ENCODE peak calls at places on chromosomes 16 and 17, in eight cellular contexts. L is mucosa of gallbladder; X is ureter; Q is NCI-H2171; I is fibroblast of lung; V is stimulated activated CD4-positive, alpha-beta T cell treated with anti-CD3 and anti-CD28 coated beads, TNF-alpha, amount 100 ng/mL, for 4 hours; Z is WTC11; R is CD4-positive, CD25-positive, alpha-beta regulatory T cell. E is an unnamed sample.

GRCh38 chr17:55398689-55399088 is 22.9 kb downstream of the MMD start:
- DNase-seq in L (no peak), X (no peak), Q (no peak), I (peak; percentile 50), V (no peak), Z (no peak), R (no peak), E (no peak)

GRCh38 chr16:84543931-84544776 is 39.7 kb upstream of the MEAK7 start:
- DNase-seq in L (no peak), X (no peak), Q (peak; percentile 61), I (peak; percentile 34), V (peak; percentile 51), Z (no peak), R (no peak), E (no peak)

GRCh38 chr16:66050991-66051390 is 315.5 kb upstream of the CDH5 start:
- DNase-seq in L (no peak), X (peak; percentile 31), Q (no peak), I (no peak), V (no peak), Z (no peak), R (no peak), E (no peak)

GRCh38 chr16:1464196-1464893 is 10.5 kb downstream of the CLCN7 start:
- DNase-seq in L (no peak), X (no peak), Q (no peak), I (no peak), V (no peak), Z (peak; percentile 6), R (no peak), E (no peak)

GRCh38 chr16:61678182-61678581 is 358.1 kb downstream of the CDH8 start:
- DNase-seq in L (no peak), X (no peak), Q (no peak), I (no peak), V (no peak), Z (no peak), R (no peak), E (no peak)

GRCh38 chr16:69917739-69918138 is 33.4 kb upstream of the CLEC18A start:
- DNase-seq in L (peak; percentile 56), X (no peak), Q (no peak), I (peak; percentile 98), V (no peak), Z (peak; percentile 51), R (no peak), E (no peak)

GRCh38 chr17:75891605-75892555 is 4.9 kb downstream of the TRIM65 start:
- DNase-seq in L (no peak), X (no peak), Q (no peak), I (no peak), V (no peak), Z (no peak), R (no peak), E (no peak)

GRCh38 chr17:45230787-45231480 is 9.2 kb downstream of the FMNL1 start:
- DNase-seq in L (no peak), X (no peak), Q (peak; percentile 53), I (peak; percentile 23), V (no peak), Z (no peak), R (no peak), E (peak; percentile 12)

GRCh38 chr17:78174332-78174869 is 6.0 kb downstream of the SYNGR2 start:
- DNase-seq in L (peak; percentile 88), X (peak; percentile 88), Q (no peak), I (no peak), V (no peak), Z (no peak), R (no peak), E (no peak)

E was measured in NCI-H446 treated with DMSO at 0.1 percent for 48 hours.